ENCODE peak calls at places on chromosomes 7 and 10, in four cellular contexts. One of them, this sample, is unnamed.

GRCh38 chr7:34558026-34558425 is 100.0 kb upstream of the NPSR1 start:
- DNase-seq in dorsolateral prefrontal cortex: no peak
- DNase-seq in sigmoid colon: no peak
- DNase-seq in psoas muscle: no peak
- DNase-seq in this sample: no peak

GRCh38 chr10:34178196-34178595 is 636.9 kb downstream of the PARD3 start:
- DNase-seq in dorsolateral prefrontal cortex: no peak
- DNase-seq in sigmoid colon: no peak
- DNase-seq in psoas muscle: no peak
- DNase-seq in this sample: no peak

GRCh38 chr7:134058980-134059379 is 68.2 kb upstream of the LRGUK start:
- DNase-seq in dorsolateral prefrontal cortex: no peak
- DNase-seq in sigmoid colon: no peak
- DNase-seq in psoas muscle: no peak
- DNase-seq in this sample: peak

GRCh38 chr10:107409517-107409916 is 245.0 kb upstream of the SORCS1 start:
- DNase-seq in dorsolateral prefrontal cortex: no peak
- DNase-seq in sigmoid colon: no peak
- DNase-seq in psoas muscle: no peak
- DNase-seq in this sample: peak

GRCh38 chr10:8946451-8946850 is 892.0 kb downstream of the GATA3 start:
- DNase-seq in dorsolateral prefrontal cortex: no peak
- DNase-seq in sigmoid colon: no peak
- DNase-seq in psoas muscle: no peak
- DNase-seq in this sample: no peak

GRCh38 chr10:29239569-29240472 is 49.0 kb upstream of the LYZL1 start:
- DNase-seq in dorsolateral prefrontal cortex: no peak
- DNase-seq in sigmoid colon: no peak
- DNase-seq in psoas muscle: no peak
- DNase-seq in this sample: no peak

GRCh38 chr10:14093735-14094484 is 236.8 kb downstream of the FRMD4A start:
- DNase-seq in dorsolateral prefrontal cortex: no peak
- DNase-seq in sigmoid colon: no peak
- DNase-seq in psoas muscle: no peak
- DNase-seq in this sample: peak

GRCh38 chr10:120948889-120949382 is 97.8 kb downstream of the WDR11 start:
- DNase-seq in dorsolateral prefrontal cortex: peak
- DNase-seq in sigmoid colon: peak
- DNase-seq in psoas muscle: peak
- DNase-seq in this sample: peak

GRCh38 chr7:92595281-92595680 is 5.1 kb upstream of the FAM133B start:
- DNase-seq in dorsolateral prefrontal cortex: no peak
- DNase-seq in sigmoid colon: no peak
- DNase-seq in psoas muscle: no peak
- DNase-seq in this sample: peak

GRCh38 chr7:157016024-157016351 is 5.5 kb upstream of the MNX1 start:
- DNase-seq in dorsolateral prefrontal cortex: no peak
- DNase-seq in sigmoid colon: no peak
- DNase-seq in psoas muscle: no peak
- DNase-seq in this sample: no peak

GRCh38 chr7:604884-605531 is 85.4 kb upstream of the PDGFA start:
- DNase-seq in dorsolateral prefrontal cortex: peak
- DNase-seq in sigmoid colon: no peak
- DNase-seq in psoas muscle: no peak
- DNase-seq in this sample: no peak

GRCh38 chr10:7391748-7392147 is 19.1 kb downstream of the SFMBT2 start:
- DNase-seq in dorsolateral prefrontal cortex: no peak
- DNase-seq in sigmoid colon: no peak
- DNase-seq in psoas muscle: no peak
- DNase-seq in this sample: no peak

GRCh38 chr10:7385114-7385513 is 25.7 kb downstream of the SFMBT2 start:
- DNase-seq in dorsolateral prefrontal cortex: no peak
- DNase-seq in sigmoid colon: no peak
- DNase-seq in psoas muscle: no peak
- DNase-seq in this sample: no peak

GRCh38 chr10:7389844-7390243 is 21.0 kb downstream of the SFMBT2 start:
- DNase-seq in dorsolateral prefrontal cortex: no peak
- DNase-seq in sigmoid colon: no peak
- DNase-seq in psoas muscle: no peak
- DNase-seq in this sample: no peak

GRCh38 chr10:7388602-7389001 is 22.2 kb downstream of the SFMBT2 start:
- DNase-seq in dorsolateral prefrontal cortex: no peak
- DNase-seq in sigmoid colon: no peak
- DNase-seq in psoas muscle: no peak
- DNase-seq in this sample: no peak

DNA sequence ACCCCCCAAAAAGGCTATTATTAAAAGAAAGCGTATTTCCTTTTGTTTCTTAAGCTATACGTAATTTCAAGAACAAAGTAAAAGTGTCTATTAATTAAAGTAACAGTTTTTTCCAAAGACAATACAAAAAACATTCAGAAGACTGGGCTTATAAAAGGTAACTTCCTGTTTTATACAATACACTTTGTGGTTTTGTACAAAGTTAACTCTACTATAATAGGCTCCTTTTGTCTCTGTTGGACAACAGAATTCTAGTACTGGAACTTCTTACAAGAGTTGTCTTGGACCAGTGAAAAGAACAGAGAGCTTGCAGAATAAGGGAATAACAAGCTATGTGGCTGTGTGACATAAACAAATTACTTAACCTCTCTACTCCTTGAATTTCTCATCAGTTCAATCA is 21.5 kb downstream of the SFMBT2 start:
- DNase-seq in dorsolateral prefrontal cortex: no peak
- DNase-seq in sigmoid colon: no peak
- DNase-seq in psoas muscle: no peak
- DNase-seq in this sample: no peak
- TF ChIP-seq CTCF in dorsolateral prefrontal cortex: no peak
- TF ChIP-seq CTCF in sigmoid colon: no peak
- TF ChIP-seq CTCF in psoas muscle: no peak
- TF ChIP-seq CTCF in this sample: no peak

DNA sequence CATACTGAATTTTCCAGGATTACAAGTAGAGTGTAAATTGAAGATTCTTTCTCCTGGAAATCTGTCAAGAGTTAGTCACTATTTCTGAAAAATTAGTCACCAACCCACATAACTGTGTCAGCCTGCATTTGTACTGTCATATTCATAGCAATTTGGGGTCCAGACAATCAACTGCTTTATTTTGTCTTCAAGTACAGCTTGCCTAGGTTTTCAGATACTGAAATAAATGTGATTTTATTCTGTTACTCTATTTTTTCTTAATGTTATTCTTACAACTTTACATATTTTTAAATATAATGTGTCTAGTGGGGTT is 55.1 kb downstream of the CUBN start:
- DNase-seq in dorsolateral prefrontal cortex: no peak
- DNase-seq in sigmoid colon: no peak
- DNase-seq in psoas muscle: no peak
- DNase-seq in this sample: peak
- H3K4me3 ChIP-seq in dorsolateral prefrontal cortex: no peak
- H3K4me3 ChIP-seq in sigmoid colon: no peak
- H3K4me3 ChIP-seq in psoas muscle: no peak
- H3K4me3 ChIP-seq in this sample: no peak

GRCh38 chr7:74182453-74183090 is 8.4 kb downstream of the EIF4H start:
- DNase-seq in dorsolateral prefrontal cortex: no peak
- DNase-seq in sigmoid colon: no peak
- DNase-seq in psoas muscle: no peak
- DNase-seq in this sample: no peak

GRCh38 chr7:74185636-74186035 is 11.5 kb downstream of the EIF4H start:
- DNase-seq in dorsolateral prefrontal cortex: no peak
- DNase-seq in sigmoid colon: no peak
- DNase-seq in psoas muscle: no peak
- DNase-seq in this sample: no peak

GRCh38 chr7:74183142-74183541 is 9.0 kb downstream of the EIF4H start:
- DNase-seq in dorsolateral prefrontal cortex: no peak
- DNase-seq in sigmoid colon: no peak
- DNase-seq in psoas muscle: no peak
- DNase-seq in this sample: peak

GRCh38 chr7:74185016-74185415 is 10.9 kb downstream of the EIF4H start:
- DNase-seq in dorsolateral prefrontal cortex: no peak
- DNase-seq in sigmoid colon: no peak
- DNase-seq in psoas muscle: no peak
- DNase-seq in this sample: no peak

DNA sequence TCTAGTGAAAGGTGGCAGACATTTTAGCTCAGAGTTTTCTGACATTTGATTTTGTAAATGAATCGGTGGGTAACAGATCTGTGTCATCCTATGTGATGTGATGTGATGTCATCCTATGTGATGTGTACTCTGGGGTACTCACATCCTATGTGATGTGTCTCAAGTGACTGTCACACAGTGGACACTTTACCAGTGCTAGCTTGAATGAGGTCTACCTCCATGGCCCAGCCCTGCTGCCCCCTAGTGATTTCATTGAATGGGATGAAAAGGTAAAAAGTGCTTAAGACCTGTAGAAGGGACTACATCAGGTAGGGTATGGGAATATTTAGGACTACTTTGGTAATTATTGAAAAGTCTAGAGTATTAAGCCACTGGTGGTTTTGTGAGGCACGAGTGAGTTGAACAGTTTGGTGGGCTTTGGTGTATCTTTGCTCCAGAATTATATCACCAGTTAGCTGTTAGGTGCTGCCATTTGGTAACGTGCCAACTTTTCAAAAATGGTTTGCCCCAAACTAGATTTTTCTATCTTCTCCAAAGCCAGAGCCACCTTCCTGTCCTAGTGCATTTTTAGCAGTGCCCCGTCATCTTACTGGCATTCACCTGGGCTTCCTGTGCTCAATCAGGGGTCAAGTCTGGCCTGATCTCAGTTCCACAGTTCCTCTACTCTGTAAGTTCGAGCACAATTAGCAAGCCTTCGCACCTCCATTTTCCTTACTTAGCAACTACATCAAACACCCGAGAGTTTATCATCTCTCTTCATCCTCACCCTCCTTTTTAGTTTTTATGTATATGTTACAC is 9.7 kb downstream of the EIF4H start:
- DNase-seq in dorsolateral prefrontal cortex: no peak
- DNase-seq in sigmoid colon: no peak
- DNase-seq in psoas muscle: no peak
- DNase-seq in this sample: peak
- TF ChIP-seq CTCF in dorsolateral prefrontal cortex: no peak
- TF ChIP-seq CTCF in sigmoid colon: no peak
- TF ChIP-seq CTCF in psoas muscle: peak
- TF ChIP-seq CTCF in this sample: peak

DNA sequence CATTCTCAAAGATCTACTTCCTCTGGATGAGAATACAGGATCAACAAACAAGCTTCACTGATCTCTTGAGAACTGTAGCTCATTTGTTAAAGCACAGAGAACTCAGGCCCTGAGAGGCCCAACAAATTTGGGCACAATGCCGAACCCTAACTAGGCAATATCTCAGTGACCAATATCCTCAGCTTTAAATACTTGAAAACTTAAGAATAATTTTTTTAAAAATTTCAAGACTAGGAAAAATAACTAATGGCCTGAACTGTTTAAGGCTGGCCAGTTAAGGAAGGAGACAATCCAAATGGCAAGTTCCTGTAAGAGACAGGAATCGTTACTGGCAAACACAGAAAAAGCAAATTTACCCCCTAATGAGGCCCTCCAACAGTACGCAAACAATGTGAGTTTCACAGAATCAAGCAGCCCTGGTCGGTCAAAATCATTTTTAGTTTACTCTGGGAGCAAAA is 39.7 kb downstream of the NT5C2 start:
- DNase-seq in dorsolateral prefrontal cortex: no peak
- DNase-seq in sigmoid colon: no peak
- DNase-seq in psoas muscle: no peak
- DNase-seq in this sample: no peak
- H3K4me3 ChIP-seq in dorsolateral prefrontal cortex: peak
- H3K4me3 ChIP-seq in sigmoid colon: peak
- H3K4me3 ChIP-seq in psoas muscle: peak
- H3K4me3 ChIP-seq in this sample: no peak

GRCh38 chr7:27774717-27775328 is 34.9 kb downstream of the TAX1BP1 start:
- DNase-seq in dorsolateral prefrontal cortex: no peak
- DNase-seq in sigmoid colon: no peak
- DNase-seq in psoas muscle: no peak
- DNase-seq in this sample: peak
- TF ChIP-seq CTCF in dorsolateral prefrontal cortex: peak
- TF ChIP-seq CTCF in sigmoid colon: peak
- TF ChIP-seq CTCF in psoas muscle: peak
- TF ChIP-seq CTCF in this sample: peak

DNA sequence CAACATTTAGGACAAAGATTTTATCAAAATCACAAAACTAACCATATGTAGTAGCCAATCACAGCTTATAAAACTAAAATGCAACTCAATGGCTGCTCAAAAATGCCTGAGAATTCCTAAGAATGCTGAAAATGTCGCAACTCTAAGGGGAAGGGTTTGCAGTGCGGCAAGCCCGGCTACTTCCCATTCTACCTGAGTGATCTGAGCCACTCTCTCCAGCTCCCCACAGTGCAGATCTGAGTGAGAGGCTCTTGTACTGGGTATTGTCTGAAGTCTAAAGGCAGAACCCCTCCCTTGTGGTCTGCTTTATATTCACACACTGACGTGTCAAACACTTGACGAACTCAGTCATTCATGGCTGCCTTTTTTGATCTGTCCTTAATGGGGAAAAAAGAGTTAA is 28.9 kb downstream of the RAB11FIP2 start:
- DNase-seq in dorsolateral prefrontal cortex: no peak
- DNase-seq in sigmoid colon: no peak
- DNase-seq in psoas muscle: no peak
- DNase-seq in this sample: no peak
- H3K4me3 ChIP-seq in dorsolateral prefrontal cortex: no peak
- H3K4me3 ChIP-seq in sigmoid colon: no peak
- H3K4me3 ChIP-seq in psoas muscle: no peak
- H3K4me3 ChIP-seq in this sample: no peak

GRCh38 chr7:39310699-39311098 is 255.5 kb upstream of the YAE1 start:
- DNase-seq in dorsolateral prefrontal cortex: no peak
- DNase-seq in sigmoid colon: no peak
- DNase-seq in psoas muscle: no peak
- DNase-seq in this sample: no peak
- TF ChIP-seq CTCF in dorsolateral prefrontal cortex: no peak
- TF ChIP-seq CTCF in sigmoid colon: no peak
- TF ChIP-seq CTCF in psoas muscle: no peak
- TF ChIP-seq CTCF in this sample: no peak